ENCODE peak calls at places on chromosomes 16 and 17, in ten cellular contexts. Q is WERI-Rb-1, C is heart right ventricle, Z is sigmoid colon, O is glutamatergic neuron, M is nephron progenitor cell, P is lung, T is thoracic aorta, Y is HCT116, E is AG09319. B is an unnamed sample.

GRCh38 chr16:89123001-89123830 is 29.6 kb downstream of the ACSF3 start:
- DNase-seq in Q (no peak), C (no peak), Z (no peak), O (peak; percentile 15), M (no peak), P (no peak), T (no peak), Y (no peak), E (no peak), B (peak; percentile 57)

GRCh38 chr17:31907342-31907975 is 6.0 kb upstream of the UTP6 start:
- DNase-seq in Q (no peak), C (peak; percentile 36), Z (peak; percentile 79), O (no peak), M (no peak), P (no peak), T (no peak), Y (no peak), E (no peak), B (no peak)

GRCh38 chr16:3138342-3138741 is 3.5 kb downstream of the ZNF213 start:
- DNase-seq in Q (no peak), C (no peak), Z (no peak), O (no peak), M (no peak), P (no peak), T (no peak), Y (no peak), E (no peak), B (no peak)

GRCh38 chr17:56979091-56979480 is 1.2 kb downstream of the SCPEP1 start:
- DNase-seq in Q (no peak), C (no peak), Z (no peak), O (no peak), M (no peak), P (no peak), T (no peak), Y (no peak), E (no peak), B (no peak)

GRCh38 chr16:11603331-11603750 is 16.6 kb upstream of the LITAF start:
- DNase-seq in Q (no peak), C (peak; percentile 70), Z (no peak), O (no peak), M (no peak), P (no peak), T (no peak), Y (no peak), E (no peak), B (no peak)

GRCh38 chr16:84513111-84514065 is 8.9 kb upstream of the MEAK7 start:
- DNase-seq in Q (peak; percentile 34), C (no peak), Z (peak; percentile 11), O (no peak), M (no peak), P (no peak), T (no peak), Y (no peak), E (no peak), B (peak; percentile 59)

GRCh38 chr17:38881600-38882191 is 11.8 kb downstream of the LASP1 start:
- DNase-seq in Q (no peak), C (peak; percentile 71), Z (peak; percentile 92), O (no peak), M (no peak), P (peak; percentile 64), T (no peak), Y (no peak), E (no peak), B (no peak)

GRCh38 chr16:16092925-16093624 is 130.2 kb downstream of the ABCC6 start:
- DNase-seq in Q (no peak), C (no peak), Z (no peak), O (no peak), M (no peak), P (peak; percentile 32), T (no peak), Y (no peak), E (no peak), B (no peak)

GRCh38 chr17:6047966-6048365 is 22.2 kb upstream of the WSCD1 start:
- DNase-seq in Q (no peak), C (no peak), Z (no peak), O (no peak), M (no peak), P (no peak), T (no peak), Y (no peak), E (peak; percentile 15), B (no peak)

GRCh38 chr16:10114411-10114810 is 67.8 kb downstream of the GRIN2A start:
- DNase-seq in Q (no peak), C (no peak), Z (no peak), O (no peak), M (no peak), P (no peak), T (no peak), Y (no peak), E (no peak), B (no peak)

GRCh38 chr17:29063992-29064391 is 21.1 kb downstream of the PIPOX start:
- DNase-seq in Q (no peak), C (no peak), Z (no peak), O (no peak), M (no peak), P (no peak), T (no peak), Y (no peak), E (no peak), B (no peak)

GRCh38 chr17:55433029-55433628 is 11.5 kb upstream of the MMD start:
- DNase-seq in Q (no peak), C (no peak), Z (no peak), O (no peak), M (no peak), P (no peak), T (no peak), Y (peak; percentile 86), E (no peak), B (no peak)

GRCh38 chr17:55444471-55445441 is 23.1 kb upstream of the MMD start:
- DNase-seq in Q (no peak), C (no peak), Z (no peak), O (no peak), M (no peak), P (no peak), T (no peak), Y (no peak), E (no peak), B (no peak)

GRCh38 chr16:89168381-89169189 is 3.0 kb upstream of the CDH15 start:
- DNase-seq in Q (no peak), C (no peak), Z (no peak), O (no peak), M (no peak), P (no peak), T (no peak), Y (no peak), E (no peak), B (no peak)

GRCh38 chr17:1764274-1764673 is 2.4 kb downstream of the SERPINF1 start:
- DNase-seq in Q (peak; percentile 66), C (peak; percentile 66), Z (peak; percentile 93), O (peak; percentile 42), M (no peak), P (peak; percentile 59), T (no peak), Y (no peak), E (peak; percentile 71), B (no peak)

GRCh38 chr17:75703591-75703990 is 17.7 kb upstream of the ITGB4 start:
- DNase-seq in Q (no peak), C (no peak), Z (no peak), O (no peak), M (no peak), P (no peak), T (no peak), Y (no peak), E (no peak), B (no peak)

GRCh38 chr16:54288592-54289241 is 2.1 kb upstream of the IRX3 start:
- DNase-seq in Q (peak; percentile 14), C (no peak), Z (no peak), O (peak; percentile 42), M (no peak), P (no peak), T (no peak), Y (no peak), E (no peak), B (no peak)

GRCh38 chr16:87918314-87918713 is 18.0 kb downstream of the CA5A start:
- DNase-seq in Q (no peak), C (no peak), Z (peak; percentile 74), O (no peak), M (no peak), P (no peak), T (peak; percentile 49), Y (no peak), E (peak; percentile 32), B (no peak)

GRCh38 chr17:29133146-29133713 is 47.0 kb downstream of the MYO18A start:
- DNase-seq in Q (peak; percentile 47), C (peak; percentile 74), Z (no peak), O (peak; percentile 17), M (no peak), P (no peak), T (peak; percentile 64), Y (no peak), E (no peak), B (no peak)

GRCh38 chr16:67392301-67393059 is 818 bp downstream of the TPPP3 start:
- DNase-seq in Q (no peak), C (no peak), Z (peak; percentile 61), O (no peak), M (no peak), P (no peak), T (no peak), Y (no peak), E (no peak), B (no peak)

GRCh38 chr16:49000594-49000993 is 281.0 kb downstream of the CBLN1 start:
- DNase-seq in Q (no peak), C (no peak), Z (no peak), O (no peak), M (peak; percentile 16), P (no peak), T (no peak), Y (peak; percentile 26), E (no peak), B (no peak)
- TF ChIP-seq CTCF in Q (peak; percentile 54), C (peak; percentile 51), Z (no peak), O (peak; percentile 91), M (peak; percentile 75), P (no peak), T (no peak), Y (peak; percentile 87), E (peak; percentile 19), B (peak; percentile 47)

GRCh38 chr17:81615401-81615930 is 21.4 kb downstream of the NPLOC4 start:
- DNase-seq in Q (no peak), C (no peak), Z (no peak), O (peak; percentile 30), M (no peak), P (no peak), T (no peak), Y (no peak), E (no peak), B (no peak)
- TF ChIP-seq CTCF in Q (no peak), C (no peak), Z (no peak), O (no peak), M (no peak), P (no peak), T (no peak), Y (no peak), E (no peak), B (no peak)

GRCh38 chr16:17474572-17474971 is 3.8 kb upstream of the XYLT1 start:
- DNase-seq in Q (no peak), C (no peak), Z (no peak), O (no peak), M (no peak), P (no peak), T (no peak), Y (no peak), E (no peak), B (no peak)
- TF ChIP-seq CTCF in Q (no peak), C (no peak), Z (no peak), O (no peak), M (no peak), P (no peak), T (no peak), Y (no peak), E (no peak), B (no peak)

GRCh38 chr17:66737524-66737923 is 97.4 kb upstream of the CACNG5 start:
- DNase-seq in Q (peak; percentile 84), C (peak; percentile 46), Z (peak; percentile 69), O (peak; percentile 74), M (peak; percentile 46), P (no peak), T (no peak), Y (no peak), E (peak; percentile 35), B (no peak)
- TF ChIP-seq CTCF in Q (peak; percentile 94), C (peak; percentile 34), Z (peak; percentile 10), O (no peak), M (peak; percentile 31), P (no peak), T (no peak), Y (no peak), E (peak; percentile 41), B (no peak)